ENCODE peak calls at places on chromosomes 4 and X, in six cellular contexts. T is NAMALWA, J is epithelial cell of esophagus, F is anterior cingulate cortex, L is NCI-H1048, K is AG08395. U is an unnamed sample.

GRCh38 chr4:133981327-133981726 is 220.3 kb downstream of the PABPC4L start:
- DNase-seq in T (no peak), L (no peak), F (no peak), J (no peak), K (no peak), U (no peak)

GRCh38 chr4:98845960-98846359 is 83.0 kb downstream of the EIF4E start:
- DNase-seq in F (no peak), K (no peak), L (no peak), T (peak), J (no peak), U (no peak)

GRCh38 chr4:185933078-185933581 is 121.1 kb upstream of the SORBS2 start:
- DNase-seq in L (no peak), T (no peak), K (peak), J (peak), F (no peak), U (no peak)

GRCh38 chr4:152735918-152736305 is 43.6 kb downstream of the TIGD4 start:
- DNase-seq in L (no peak), K (no peak), T (no peak), F (no peak), J (no peak), U (no peak)

GRCh38 chrX:46376246-46376885 is 168.9 kb downstream of the ZNF674 start:
- DNase-seq in L (no peak), T (peak), K (peak), F (peak), J (peak), U (no peak)

GRCh38 chrX:72026341-72027023 is 105.2 kb downstream of the RTL5 start:
- DNase-seq in J (no peak), L (no peak), F (no peak), T (no peak), K (no peak), U (no peak)

GRCh38 chr4:156146581-156146980 is 192.9 kb upstream of the CTSO start:
- DNase-seq in J (no peak), K (no peak), L (no peak), T (no peak), F (no peak), U (no peak)

GRCh38 chr4:10164877-10165283 is 48.3 kb upstream of the WDR1 start:
- DNase-seq in L (no peak), K (peak), T (peak), J (peak), F (no peak), U (peak)

GRCh38 chrX:113400193-113400704 is 559.6 kb upstream of the AMOT start:
- DNase-seq in J (peak), L (no peak), F (no peak), T (no peak), K (no peak), U (no peak)

GRCh38 chr4:89410687-89411086 is 103.1 kb upstream of the GPRIN3 start:
- DNase-seq in F (no peak), T (no peak), K (peak), L (no peak), J (peak), U (no peak)

GRCh38 chr4:1500231-1500965 is 94.2 kb upstream of the NKX1-1 start:
- DNase-seq in F (no peak), L (no peak), K (no peak), J (no peak), T (peak), U (peak)

GRCh38 chrX:116285506-116285905 is 115.0 kb downstream of the AGTR2 start:
- DNase-seq in F (no peak), K (no peak), J (peak), T (no peak), L (no peak), U (no peak)

GRCh38 chrX:40104649-40105015 is 6.9 kb upstream of the BCOR start:
- DNase-seq in K (peak), L (no peak), F (no peak), J (peak), T (peak), U (no peak)

GRCh38 chr4:183503497-183504063 is 1.3 kb upstream of the ING2 start:
- DNase-seq in F (no peak), K (no peak), T (peak), L (no peak), J (peak), U (no peak)

GRCh38 chrX:101276238-101276637 is 14.9 kb downstream of the TAF7L start:
- DNase-seq in L (no peak), T (no peak), J (no peak), F (no peak), K (no peak), U (no peak)

GRCh38 chr4:16140520-16141249 is 56.9 kb upstream of the PROM1 start:
- DNase-seq in K (peak), F (no peak), L (peak), T (no peak), J (peak), U (no peak)

GRCh38 chr4:125639182-125639621 is 324.4 kb downstream of the FAT4 start:
- DNase-seq in K (peak), F (no peak), L (no peak), J (no peak), T (no peak), U (no peak)

GRCh38 chr4:182124359-182124758 is 118.8 kb upstream of the TENM3 start:
- DNase-seq in K (no peak), L (no peak), F (no peak), J (peak), T (no peak), U (no peak)

GRCh38 chrX:43655151-43655676 is 885 bp upstream of the MAOA start:
- DNase-seq in L (no peak), K (peak), J (peak), T (no peak), F (no peak), U (peak)

GRCh38 chr4:56656346-56656643 is 24.8 kb downstream of the HOPX start:
- DNase-seq in T (no peak), K (no peak), L (no peak), F (peak), J (peak), U (peak)

GRCh38 chr4:76737180-76737579 is 160.8 kb downstream of the SOWAHB start:
- DNase-seq in F (no peak), J (no peak), L (no peak), T (no peak), K (no peak), U (no peak)

GRCh38 chrX:3142259-3143042 is 101.2 kb downstream of the ARSF start:
- DNase-seq in T (peak), J (no peak), F (no peak), L (no peak), K (no peak), U (no peak)

GRCh38 chr4:98939892-98940298 is 11.0 kb upstream of the EIF4E start:
- DNase-seq in T (peak), K (peak), J (peak), L (no peak), F (no peak), U (peak)

GRCh38 chrX:118585296-118585695 is 89.7 kb downstream of the DOCK11 start:
- DNase-seq in T (no peak), J (no peak), F (no peak), L (no peak), K (no peak), U (no peak)

GRCh38 chr4:21470531-21470930 is 478.0 kb downstream of the KCNIP4 start:
- DNase-seq in T (no peak), K (no peak), J (peak), F (no peak), L (peak), U (no peak)

GRCh38 chr4:156656911-156657310 is 314.7 kb downstream of the PDGFC start:
- DNase-seq in L (no peak), F (no peak), J (no peak), T (no peak), K (no peak), U (no peak)

GRCh38 chr4:148239406-148239805 is 202.8 kb downstream of the NR3C2 start:
- DNase-seq in F (no peak), K (no peak), T (peak), L (no peak), J (no peak), U (no peak)

GRCh38 chr4:3801521-3801920 is 35.3 kb downstream of the ADRA2C start:
- DNase-seq in K (no peak), J (no peak), F (no peak), L (no peak), T (no peak), U (no peak)

GRCh38 chr4:20394471-20394870 is 142.8 kb downstream of the SLIT2 start:
- DNase-seq in T (no peak), J (no peak), L (no peak), K (no peak), F (no peak), U (no peak)

GRCh38 chr4:98314791-98315565 is 53.8 kb downstream of the RAP1GDS1 start:
- DNase-seq in L (no peak), J (no peak), T (no peak), F (no peak), K (peak), U (no peak)

GRCh38 chr4:177441061-177441802 is 1.0 kb downstream of the AGA start:
- DNase-seq in L (no peak), T (peak), K (no peak), J (peak), F (no peak), U (peak)

GRCh38 chrX:80667967-80668366 is 141.7 kb downstream of the BRWD3 start:
- DNase-seq in L (no peak), K (no peak), F (no peak), T (no peak), J (no peak), U (no peak)

GRCh38 chrX:2819345-2820130 is 9.2 kb upstream of the GYG2 start:
- DNase-seq in L (no peak), T (peak), J (peak), K (peak), F (no peak), U (no peak)

GRCh38 chr4:174794706-174795105 is 34.3 kb downstream of the GLRA3 start:
- DNase-seq in T (no peak), J (peak), L (no peak), F (no peak), K (no peak), U (no peak)

GRCh38 chr4:88108747-88109122 is 49.7 kb downstream of the ABCG2 start:
- DNase-seq in K (no peak), J (no peak), L (no peak), F (no peak), T (no peak), U (no peak)

GRCh38 chr4:3387943-3388348 is 53.8 kb upstream of the HGFAC start:
- DNase-seq in L (no peak), T (no peak), K (peak), J (peak), F (peak), U (no peak)

GRCh38 chrX:80550722-80551121 is 130.5 kb downstream of the TENT5D start:
- DNase-seq in J (no peak), L (no peak), F (no peak), T (peak), K (no peak), U (no peak)

GRCh38 chr4:6641164-6641970 is 882 bp downstream of the MRFAP1 start:
- DNase-seq in L (no peak), K (peak), F (no peak), J (peak), T (peak), U (peak)

GRCh38 chr4:88017516-88018302 is 10.3 kb downstream of the PKD2 start:
- DNase-seq in L (no peak), K (peak), J (peak), F (no peak), T (no peak), U (no peak)